ENCODE peak calls at places on chromosome 21, in eight cellular contexts. F is mammary epithelial cell, I is PC-9, V is K562, L is endothelial cell of umbilical vein, Z is IMR-90, E is HepG2, D is MM.1S. Y is an unnamed sample. For H3K27me3 and H4K20me1, the result is how much of the 10 kb centered on the place peaks cover.

GRCh38 chr21:39630191-39630591 is 17.5 kb downstream of the B3GALT5 start:
- DNase-seq in L (no peak), E (no peak), V (no peak), Z (peak), I (no peak), D (no peak), F (no peak), Y (no peak)

GRCh38 chr21:31255846-31256395 is 88.1 kb downstream of the TIAM1 start:
- DNase-seq in F (no peak), E (no peak), Z (no peak), V (no peak), D (no peak), I (no peak), L (no peak), Y (no peak)

GRCh38 chr21:34770581-34770980 is 101.8 kb downstream of the CLIC6 start:
- DNase-seq in D (no peak), Z (no peak), L (no peak), E (no peak), I (no peak), F (no peak), V (no peak), Y (no peak)

GRCh38 chr21:33968082-33968997 is 52.7 kb upstream of the ATP5PO start:
- DNase-seq in V (peak), E (peak), Z (peak), I (no peak), D (no peak), L (peak), F (peak), Y (no peak)

GRCh38 chr21:32383812-32384211 is 9.0 kb downstream of the URB1 start:
- DNase-seq in Z (no peak), E (peak), D (no peak), V (no peak), F (no peak), L (no peak), I (no peak), Y (no peak)

GRCh38 chr21:27058673-27059365 is 91.9 kb upstream of the ADAMTS5 start:
- DNase-seq in F (no peak), L (no peak), V (no peak), D (no peak), E (no peak), I (no peak), Z (no peak), Y (no peak)

GRCh38 chr21:28516996-28517592 is 475.6 kb downstream of the LTN1 start:
- DNase-seq in L (peak), I (no peak), Z (no peak), V (no peak), F (peak), D (peak), E (peak), Y (no peak)

GRCh38 chr21:28669331-28669730 is 323.3 kb downstream of the LTN1 start:
- DNase-seq in I (no peak), E (no peak), V (no peak), D (no peak), L (no peak), Z (no peak), F (peak), Y (no peak)

GRCh38 chr21:31713973-31714740 is 17.8 kb downstream of the SCAF4 start:
- DNase-seq in L (no peak), I (no peak), D (no peak), E (no peak), F (no peak), Z (peak), V (no peak), Y (no peak)

GRCh38 chr21:31888936-31889371 is 16.1 kb downstream of the HUNK start:
- DNase-seq in I (peak), F (no peak), Z (no peak), E (no peak), V (no peak), D (no peak), L (no peak), Y (no peak)

GRCh38 chr21:28089599-28090421 is 902.9 kb downstream of the LTN1 start:
- DNase-seq in Z (no peak), V (no peak), I (no peak), D (no peak), E (no peak), L (no peak), F (no peak), Y (no peak)

GRCh38 chr21:27047331-27048314 is 80.7 kb upstream of the ADAMTS5 start:
- DNase-seq in V (no peak), Z (peak), E (no peak), L (no peak), D (no peak), I (no peak), F (peak), Y (no peak)

GRCh38 chr21:25039461-25040380 is 567.6 kb downstream of the MRPL39 start:
- DNase-seq in F (no peak), Z (peak), E (no peak), I (no peak), V (no peak), D (peak), L (no peak), Y (no peak)

GRCh38 chr21:31730687-31731111 is 1.2 kb downstream of the SCAF4 start:
- DNase-seq in E (peak), L (peak), F (peak), I (no peak), Z (peak), V (no peak), D (no peak), Y (no peak)

GRCh38 chr21:32946654-32947053 is 79.1 kb upstream of the OLIG2 start:
- DNase-seq in V (no peak), L (no peak), Z (peak), I (no peak), F (no peak), D (no peak), E (no peak), Y (no peak)

GRCh38 chr21:39822042-39822441 is 45.2 kb upstream of the PCP4 start:
- DNase-seq in L (no peak), F (no peak), V (no peak), D (no peak), I (no peak), E (no peak), Z (no peak), Y (no peak)

GRCh38 chr21:27261676-27262075 is 294.8 kb upstream of the ADAMTS5 start:
- DNase-seq in D (no peak), F (no peak), E (no peak), Z (no peak), L (no peak), I (no peak), V (no peak), Y (no peak)

DNA sequence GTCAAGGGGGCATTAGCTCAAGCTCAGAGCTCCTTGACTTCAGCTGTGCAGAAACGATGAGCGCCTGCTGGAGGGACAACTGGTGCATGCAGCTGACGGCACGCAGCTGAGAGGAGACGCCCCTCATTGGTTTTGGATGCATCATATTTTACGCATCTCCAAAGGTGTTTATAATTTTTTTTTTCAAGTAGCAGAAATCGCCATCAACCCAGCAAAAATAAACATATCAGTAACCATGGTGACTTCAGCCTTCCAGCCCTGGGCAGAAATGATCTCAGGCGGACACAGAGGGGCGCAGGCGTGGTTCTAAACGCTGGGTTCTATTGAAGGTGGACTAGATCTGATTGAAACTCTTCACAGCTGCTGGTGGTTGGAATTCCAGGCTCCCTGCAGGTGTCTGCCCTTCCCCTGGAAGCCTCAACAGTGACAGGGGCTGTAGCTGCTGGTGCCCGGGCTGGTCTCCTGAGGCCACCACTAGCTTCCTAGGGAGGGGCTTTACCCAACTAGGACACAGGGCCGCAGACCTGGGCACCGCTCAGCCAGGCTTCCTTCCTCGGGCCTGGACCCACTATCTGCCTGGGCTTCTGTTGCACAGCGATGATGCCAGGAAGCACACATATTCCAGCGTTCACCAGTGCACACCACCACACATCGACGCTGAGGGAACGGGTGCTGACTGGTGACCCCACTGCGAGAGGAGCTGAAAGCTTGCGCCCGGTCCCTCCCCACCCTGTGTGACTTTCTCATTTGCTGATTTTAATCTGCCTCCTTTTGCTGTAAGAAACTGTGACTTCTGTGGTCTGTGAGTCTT is 63.7 kb upstream of the ABCG1 start:
- DNase-seq in V (no peak), Z (no peak), E (no peak), D (no peak), I (no peak), L (no peak), F (no peak), Y (no peak)
- H3K27me3 ChIP-seq in V (under half), Z (half or more), E (under half), D (half or more), I (under half), L (under half), F (under half), Y (under half)

GRCh38 chr21:45801989-45802388 is 158.5 kb downstream of the PCBP3 start:
- DNase-seq in D (no peak), V (no peak), E (no peak), F (no peak), I (no peak), Z (no peak), L (no peak), Y (no peak)
- H4K20me1 ChIP-seq in D (under half), V (under half), E (under half), F (under half), I (under half), Z (under half), L (under half), Y (under half)

GRCh38 chr21:45111703-45112102 is 37.3 kb downstream of the ADARB1 start:
- DNase-seq in I (no peak), E (no peak), F (no peak), V (no peak), D (no peak), L (no peak), Z (no peak), Y (no peak)

GRCh38 chr21:45109831-45110492 is 35.6 kb downstream of the ADARB1 start:
- DNase-seq in I (no peak), Z (no peak), E (no peak), V (no peak), F (no peak), D (peak), L (peak), Y (no peak)

GRCh38 chr21:45108034-45108790 is 33.8 kb downstream of the ADARB1 start:
- DNase-seq in L (no peak), F (no peak), D (no peak), V (no peak), I (no peak), Z (no peak), E (no peak), Y (no peak)

GRCh38 chr21:45110873-45111624 is 36.7 kb downstream of the ADARB1 start:
- DNase-seq in I (no peak), Z (no peak), D (no peak), V (no peak), L (no peak), F (no peak), E (no peak), Y (no peak)

DNA sequence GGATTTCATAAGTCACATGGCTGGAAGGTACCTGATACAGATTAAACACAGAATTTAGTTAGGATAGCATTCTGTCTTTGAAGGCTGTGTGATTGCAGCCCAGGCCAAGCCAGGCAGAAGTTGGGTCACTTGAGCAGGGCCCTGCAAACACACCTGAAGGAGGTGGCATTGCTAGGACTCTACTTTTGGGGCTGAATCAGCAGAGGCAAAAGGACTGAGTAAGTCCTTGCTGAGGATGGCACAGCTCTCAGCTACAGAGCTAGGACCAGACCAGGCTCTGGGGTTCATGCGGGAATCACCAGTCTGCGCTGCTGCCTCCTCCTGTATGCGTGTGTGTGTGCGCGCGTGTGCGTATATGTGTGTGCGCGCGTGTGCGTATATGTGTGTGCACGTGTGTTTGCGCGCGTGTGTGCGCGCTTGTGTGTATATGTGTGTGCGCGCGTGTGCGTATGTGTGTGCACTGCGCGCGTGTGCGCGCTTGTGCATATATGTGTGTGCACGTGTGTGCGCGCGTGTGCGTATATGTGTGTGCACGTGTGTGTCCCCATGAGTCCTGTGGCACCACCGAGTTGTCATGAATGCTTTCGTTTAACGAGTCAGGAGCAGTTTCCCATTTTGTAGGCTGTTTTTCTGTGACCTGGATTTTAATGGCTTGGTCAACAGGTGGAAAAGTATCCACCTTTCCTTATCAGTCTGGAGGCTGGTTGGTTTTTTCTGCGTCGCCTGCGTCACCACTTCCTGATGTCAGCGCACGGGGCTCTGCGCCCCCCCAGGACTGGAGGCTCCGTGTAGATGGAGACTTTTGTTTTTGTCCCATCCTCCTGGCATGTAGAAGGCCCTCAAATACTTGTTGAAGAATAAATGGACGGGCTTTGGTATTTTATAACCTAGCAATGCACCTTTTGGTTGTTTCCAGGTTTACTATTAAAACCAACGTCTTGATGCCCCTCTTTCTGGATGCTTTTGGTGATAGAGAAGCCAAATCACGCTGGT is 34.7 kb downstream of the ADARB1 start:
- DNase-seq in D (peak), I (no peak), L (peak), Z (no peak), E (no peak), V (no peak), F (no peak), Y (no peak)
- H3K27ac ChIP-seq in D (peak), I (no peak), L (peak), Z (no peak), E (no peak), V (no peak), F (no peak), Y (no peak)

GRCh38 chr21:38404134-38404533 is 94.1 kb downstream of the ERG start:
- DNase-seq in Z (no peak), I (no peak), D (no peak), E (no peak), V (no peak), F (no peak), L (no peak), Y (no peak)
- H3K27me3 ChIP-seq in Z (under half), I (under half), D (under half), E (under half), V (under half), F (under half), L (under half), Y (under half)